ENCODE peak calls at places on chromosome 12, in four cellular contexts. O is GM23248, R is hepatocyte, C is A673. V is an unnamed sample.

GRCh38 chr12:50639721-50640120 is 124.2 kb upstream of the ATF1 start:
- DNase-seq in O (no peak), R (no peak), C (no peak), V (no peak)

GRCh38 chr12:124381454-124382207 is 86.7 kb downstream of the RFLNA start:
- DNase-seq in O (peak; percentile 90), R (peak; percentile 47), C (no peak), V (no peak)

GRCh38 chr12:12891646-12892355 is 439 bp downstream of the GPRC5A start:
- DNase-seq in O (peak; percentile 45), R (no peak), C (no peak), V (no peak)

GRCh38 chr12:120710805-120711296 is 593 bp downstream of the UNC119B start:
- DNase-seq in O (peak; percentile 35), R (peak; percentile 52), C (no peak), V (no peak)

GRCh38 chr12:104536841-104537240 is 80.1 kb downstream of the CHST11 start:
- DNase-seq in O (peak; percentile 17), R (no peak), C (no peak), V (no peak)

GRCh38 chr12:80056845-80057244 is 42.5 kb upstream of the OTOGL start:
- DNase-seq in O (no peak), R (no peak), C (no peak), V (no peak)

GRCh38 chr12:20505056-20505455 is 136.7 kb downstream of the PDE3A start:
- DNase-seq in O (peak; percentile 59), R (no peak), C (no peak), V (no peak)

GRCh38 chr12:16021666-16022065 is 110.5 kb downstream of the DERA start:
- DNase-seq in O (no peak), R (peak; percentile 24), C (no peak), V (no peak)

GRCh38 chr12:79547044-79547734 is 143.6 kb downstream of the PAWR start:
- DNase-seq in O (peak; percentile 89), R (peak; percentile 80), C (peak; percentile 9), V (no peak)

GRCh38 chr12:123078114-123078465 is 72.8 kb downstream of the PITPNM2 start:
- DNase-seq in O (no peak), R (no peak), C (no peak), V (no peak)

GRCh38 chr12:124646385-124647230 is 79.2 kb upstream of the NCOR2 start:
- DNase-seq in O (peak; percentile 22), R (no peak), C (no peak), V (no peak)

GRCh38 chr12:19520646-19521045 is 81.4 kb downstream of the AEBP2 start:
- DNase-seq in O (peak; percentile 13), R (no peak), C (no peak), V (no peak)

GRCh38 chr12:57124259-57124877 is 3.9 kb upstream of the LRP1 start:
- DNase-seq in O (peak; percentile 79), R (peak; percentile 88), C (peak; percentile 86), V (no peak)
- TF ChIP-seq EZH2 in O (no peak), R (no peak), C (no peak), V (no peak)

GRCh38 chr12:53963434-53964314 is 9.0 kb downstream of the HOXC12 start:
- DNase-seq in O (no peak), R (no peak), C (no peak), V (no peak)
- TF ChIP-seq EZH2 in O (peak; percentile 49), R (peak; percentile 68), C (no peak), V (no peak)

DNA sequence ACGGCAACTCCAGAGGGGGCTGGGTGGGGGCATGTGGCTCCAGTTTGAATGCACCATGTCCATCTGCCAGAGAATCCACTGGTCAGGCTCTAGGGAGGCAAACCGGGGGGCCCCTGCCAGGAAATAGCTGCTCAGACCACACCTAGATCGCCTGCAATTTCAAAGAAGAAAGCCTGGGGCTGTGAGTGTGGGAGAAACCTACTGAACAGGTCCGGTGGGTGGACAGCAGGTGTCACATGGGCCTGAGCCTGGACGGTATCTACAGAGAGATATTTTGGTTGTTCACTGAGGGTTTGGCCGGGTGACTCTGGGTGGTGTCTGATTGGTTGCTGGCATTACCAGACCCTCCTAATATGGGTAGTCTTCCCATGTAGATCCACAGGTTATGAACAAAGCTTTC is 32.0 kb downstream of the DAO start:
- DNase-seq in O (no peak), R (peak; percentile 38), C (no peak), V (no peak)
- TF ChIP-seq EZH2 in O (no peak), R (no peak), C (no peak), V (no peak)

DNA sequence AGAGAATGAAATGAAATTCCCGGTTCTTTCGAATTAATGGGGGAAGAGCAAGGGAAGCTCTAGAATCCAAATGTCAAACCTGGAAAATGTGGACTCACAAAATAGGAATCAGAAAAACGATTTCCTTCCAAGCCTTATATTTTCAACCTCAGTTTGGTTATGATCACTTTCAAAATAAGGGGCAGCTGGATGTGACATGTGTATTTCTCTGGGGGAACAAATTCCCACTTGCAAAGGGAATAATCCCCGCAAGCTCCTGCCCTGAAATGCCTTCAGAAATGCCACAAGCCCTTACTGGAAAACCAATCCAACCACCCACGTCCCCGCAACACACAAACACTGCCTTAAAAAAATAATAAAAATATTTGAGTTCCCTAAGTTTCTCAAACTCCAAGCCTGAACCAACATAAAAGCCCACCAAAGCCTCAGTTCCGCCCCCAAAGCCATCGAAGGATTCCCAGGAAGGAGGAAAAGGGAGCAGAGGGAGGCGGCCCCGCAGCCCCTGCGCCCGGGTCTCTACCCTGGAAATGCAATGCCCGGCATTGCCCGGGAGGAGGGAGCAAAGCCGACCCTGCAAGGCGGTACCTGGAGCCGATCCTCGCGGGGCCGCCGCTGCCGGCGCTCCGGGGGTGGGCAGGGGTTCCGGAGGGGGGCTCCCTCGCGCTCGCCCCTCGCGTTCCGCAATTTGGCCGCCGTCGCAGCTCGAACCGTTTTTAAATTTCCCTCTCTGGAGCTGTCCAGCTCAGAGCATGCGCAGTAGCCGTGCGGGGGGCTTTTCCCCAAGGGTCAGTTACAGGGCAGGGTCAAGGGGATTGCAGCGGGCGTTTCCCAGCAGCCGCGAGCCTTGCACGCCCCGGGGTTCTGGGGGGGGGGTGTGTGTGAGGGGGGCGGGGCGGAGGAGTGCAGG is at the start of gene FOXN4:
- DNase-seq in O (no peak), R (peak; percentile 23), C (no peak), V (no peak)
- TF ChIP-seq EZH2 in O (peak; percentile 90), R (peak; percentile 85), C (peak; percentile 54), V (no peak)

GRCh38 chr12:93380480-93381121 is 2.9 kb downstream of the NUDT4 start:
- DNase-seq in O (peak; percentile 64), R (peak; percentile 40), C (peak; percentile 21), V (no peak)
- TF ChIP-seq EZH2 in O (no peak), R (no peak), C (no peak), V (no peak)

GRCh38 chr12:54002915-54003339 is 3.0 kb downstream of the HOXC9 start:
- DNase-seq in O (no peak), R (no peak), C (no peak), V (no peak)
- TF ChIP-seq EZH2 in O (no peak), R (no peak), C (no peak), V (no peak)

GRCh38 chr12:70910666-70911065 is 9.9 kb downstream of the PTPRR start:
- DNase-seq in O (no peak), R (no peak), C (no peak), V (no peak)
- TF ChIP-seq EZH2 in O (no peak), R (no peak), C (no peak), V (no peak)

V was measured in SK-N-MC.